ENCODE peak calls at places on chromosomes 3 and 15, in eight cellular contexts. Z is heart left ventricle, F is HepG2, J is tibial nerve, O is H1, H is A549, P is adrenal gland, A is upper lobe of left lung. I is an unnamed sample.

GRCh38 chr3:31361391-31362273 is 171.1 kb upstream of the STT3B start:
- DNase-seq in O (no peak), J (no peak), A (no peak), Z (no peak), F (no peak), P (no peak), H (no peak), I (no peak)

GRCh38 chr3:757711-758110 is 335.1 kb upstream of the CNTN6 start:
- DNase-seq in P (no peak), Z (no peak), H (no peak), A (no peak), J (no peak), F (no peak), O (no peak), I (no peak)

GRCh38 chr3:7709383-7710082 is 792.1 kb upstream of the LMCD1 start:
- DNase-seq in O (no peak), Z (no peak), A (no peak), H (no peak), P (no peak), F (no peak), J (no peak), I (no peak)

GRCh38 chr3:11137627-11137959 is 16.7 kb upstream of the HRH1 start:
- DNase-seq in O (no peak), A (no peak), J (no peak), F (no peak), P (no peak), H (no peak), Z (no peak), I (no peak)

GRCh38 chr15:75712668-75713337 is at the start of gene CSPG4:
- DNase-seq in J (peak; percentile 46), H (no peak), O (peak; percentile 72), P (peak; percentile 59), Z (peak; percentile 84), A (peak; percentile 37), F (no peak), I (peak; percentile 80)

GRCh38 chr15:86644319-86644718 is 564.6 kb downstream of the AGBL1 start:
- DNase-seq in A (no peak), J (no peak), H (no peak), F (no peak), O (no peak), P (no peak), Z (no peak), I (no peak)

GRCh38 chr3:125434582-125435011 is 59.5 kb upstream of the ZNF148 start:
- DNase-seq in H (no peak), F (no peak), J (no peak), O (no peak), A (no peak), Z (no peak), P (no peak), I (no peak)

GRCh38 chr15:65595960-65596359 is 15.0 kb downstream of the INTS14 start:
- DNase-seq in F (peak; percentile 67), A (no peak), H (peak; percentile 62), P (no peak), J (no peak), Z (no peak), O (no peak), I (no peak)

GRCh38 chr3:183269345-183269744 is 16.3 kb downstream of the B3GNT5 start:
- DNase-seq in J (no peak), A (no peak), F (no peak), P (no peak), O (no peak), Z (no peak), H (no peak), I (no peak)

GRCh38 chr3:177824190-177824786 is 627.0 kb upstream of the TBL1XR1 start:
- DNase-seq in H (peak; percentile 49), A (peak; percentile 67), F (peak; percentile 93), O (no peak), P (peak; percentile 91), J (peak; percentile 57), Z (no peak), I (peak; percentile 70)

GRCh38 chr15:42010434-42010833 is 10.4 kb downstream of the PLA2G4E start:
- DNase-seq in P (no peak), Z (no peak), A (no peak), O (no peak), H (peak; percentile 13), J (no peak), F (no peak), I (no peak)

GRCh38 chr3:178259703-178260102 is 276.5 kb upstream of the KCNMB2 start:
- DNase-seq in A (no peak), O (no peak), Z (no peak), J (no peak), F (no peak), P (no peak), H (no peak), I (no peak)

GRCh38 chr15:36358094-36358961 is 221.1 kb upstream of the CDIN1 start:
- DNase-seq in H (no peak), O (no peak), P (no peak), J (no peak), A (no peak), Z (no peak), F (no peak), I (no peak)

GRCh38 chr3:123163146-123163545 is 38.6 kb upstream of the SEC22A start:
- DNase-seq in Z (no peak), A (no peak), O (peak; percentile 16), H (no peak), P (no peak), J (no peak), F (no peak), I (no peak)

GRCh38 chr15:37783290-37783689 is 151.2 kb upstream of the TMCO5A start:
- DNase-seq in F (no peak), H (no peak), J (no peak), Z (no peak), P (no peak), O (no peak), A (no peak), I (no peak)

GRCh38 chr15:65416845-65417416 is 5.8 kb downstream of the IGDCC4 start:
- DNase-seq in Z (no peak), A (no peak), H (no peak), P (no peak), J (no peak), F (no peak), O (peak; percentile 88), I (peak; percentile 79)

GRCh38 chr15:83904107-83904720 is 250.3 kb downstream of the ADAMTSL3 start:
- DNase-seq in P (peak; percentile 18), F (no peak), O (no peak), J (no peak), A (no peak), Z (no peak), H (no peak), I (no peak)

GRCh38 chr3:45064512-45065372 is 38.6 kb downstream of the CLEC3B start:
- DNase-seq in J (no peak), Z (no peak), P (peak; percentile 21), H (no peak), F (no peak), A (peak; percentile 67), O (no peak), I (no peak)

GRCh38 chr3:169002689-169003088 is 660.8 kb downstream of the MECOM start:
- DNase-seq in A (no peak), P (no peak), O (no peak), J (no peak), H (no peak), F (no peak), Z (no peak), I (no peak)

GRCh38 chr3:13670292-13670691 is 121.4 kb downstream of the FBLN2 start:
- DNase-seq in F (no peak), O (no peak), J (no peak), Z (no peak), H (no peak), P (no peak), A (no peak), I (no peak)

GRCh38 chr3:22176911-22177310 is 425.9 kb upstream of the ZNF385D start:
- DNase-seq in O (no peak), A (no peak), F (no peak), H (no peak), Z (no peak), P (no peak), J (no peak), I (no peak)

GRCh38 chr3:48820626-48821324 is 26.9 kb downstream of the PRKAR2A start:
- DNase-seq in H (no peak), Z (no peak), J (no peak), O (no peak), F (peak; percentile 5), A (no peak), P (no peak), I (no peak)

GRCh38 chr3:48819234-48820221 is 28.1 kb downstream of the PRKAR2A start:
- DNase-seq in A (no peak), Z (no peak), P (no peak), F (no peak), H (no peak), J (no peak), O (no peak), I (no peak)
- TF ChIP-seq CTCF in A (no peak), Z (no peak), P (no peak), F (no peak), H (no peak), J (no peak), O (no peak), I (no peak)

GRCh38 chr15:44663410-44664272 is at the start of gene SPG11:
- DNase-seq in H (peak; percentile 77), A (peak; percentile 99), P (peak; percentile 99), Z (peak; percentile 99), J (peak; percentile 96), F (peak; percentile 96), O (peak; percentile 98), I (peak; percentile 95)
- TF ChIP-seq POLR2A in H (peak; percentile 94), A (peak; percentile 95), P (peak; percentile 81), Z (no peak), J (peak; percentile 87), F (peak; percentile 96), O (peak; percentile 92), I (peak; percentile 92)

GRCh38 chr15:24835301-24835700 is 119.5 kb upstream of the SNRPN start:
- DNase-seq in O (no peak), F (no peak), A (no peak), H (no peak), J (no peak), P (no peak), Z (no peak), I (no peak)
- TF ChIP-seq CTCF in O (no peak), F (peak; percentile 33), A (no peak), H (no peak), J (no peak), P (no peak), Z (no peak), I (no peak)

GRCh38 chr15:31327674-31328424 is 1.2 kb downstream of the KLF13 start:
- DNase-seq in H (peak; percentile 38), F (peak; percentile 21), J (no peak), O (peak; percentile 70), A (peak; percentile 88), Z (peak; percentile 89), P (peak; percentile 56), I (no peak)
- TF ChIP-seq POLR2A in H (no peak), F (no peak), J (peak; percentile 56), O (no peak), A (peak; percentile 12), Z (no peak), P (no peak), I (peak; percentile 83)